ENCODE peak calls at places on chromosomes 2 and 18, in ten cellular contexts. A, G, S, J, Z, F, P, T, O and L are unnamed samples.

GRCh38 chr2:21256006-21256405 is 132.2 kb downstream of the TDRD15 start:
- DNase-seq in A (peak), G (no peak), S (peak), J (no peak), Z (peak), F (no peak), P (peak), T (no peak), O (peak), L (no peak)

GRCh38 chr2:10169581-10169980 is 47.0 kb downstream of the RRM2 start:
- DNase-seq in A (no peak), G (no peak), S (no peak), J (no peak), Z (no peak), F (no peak), P (peak), T (peak), O (no peak), L (no peak)

GRCh38 chr2:100036793-100037192 is 105.6 kb downstream of the AFF3 start:
- DNase-seq in A (no peak), G (no peak), S (no peak), J (no peak), Z (no peak), F (no peak), P (no peak), T (no peak), O (no peak), L (no peak)

GRCh38 chr2:74199871-74200305 is 1.5 kb downstream of the MTHFD2 start:
- DNase-seq in A (no peak), G (no peak), S (no peak), J (no peak), Z (no peak), F (no peak), P (no peak), T (no peak), O (no peak), L (no peak)

GRCh38 chr18:657311-657997 is at the start of gene TYMS:
- DNase-seq in A (peak), G (peak), S (peak), J (peak), Z (no peak), F (peak), P (peak), T (peak), O (peak), L (no peak)

GRCh38 chr2:13919981-13920382 is 712.5 kb upstream of the LRATD1 start:
- DNase-seq in A (no peak), G (no peak), S (no peak), J (no peak), Z (no peak), F (peak), P (no peak), T (no peak), O (no peak), L (no peak)

GRCh38 chr18:74457743-74458465 is 796 bp upstream of the DIPK1C start:
- DNase-seq in A (no peak), G (no peak), S (no peak), J (peak), Z (no peak), F (no peak), P (no peak), T (peak), O (no peak), L (no peak)

GRCh38 chr2:193561054-193561453 is 1366.3 kb upstream of the TMEFF2 start:
- DNase-seq in A (no peak), G (no peak), S (no peak), J (no peak), Z (no peak), F (no peak), P (no peak), T (no peak), O (peak), L (no peak)

GRCh38 chr2:223100061-223100511 is 48.1 kb downstream of the KCNE4 start:
- DNase-seq in A (peak), G (peak), S (no peak), J (peak), Z (peak), F (peak), P (no peak), T (peak), O (no peak), L (no peak)

GRCh38 chr2:16454621-16455020 is 211.0 kb downstream of the CYRIA start:
- DNase-seq in A (no peak), G (no peak), S (no peak), J (no peak), Z (no peak), F (no peak), P (no peak), T (no peak), O (no peak), L (no peak)

GRCh38 chr2:177668617-177669016 is 276.0 kb downstream of the AGPS start:
- DNase-seq in A (no peak), G (no peak), S (no peak), J (no peak), Z (no peak), F (no peak), P (no peak), T (no peak), O (no peak), L (no peak)

GRCh38 chr2:170091461-170091860 is 86.5 kb upstream of the MYO3B start:
- DNase-seq in A (no peak), G (no peak), S (no peak), J (no peak), Z (no peak), F (no peak), P (no peak), T (no peak), O (no peak), L (no peak)

GRCh38 chr2:238948765-238949641 is 101.1 kb downstream of the TWIST2 start:
- DNase-seq in A (no peak), G (no peak), S (no peak), J (no peak), Z (no peak), F (peak), P (no peak), T (no peak), O (no peak), L (peak)

GRCh38 chr18:61992285-61992684 is 99.5 kb upstream of the RNF152 start:
- DNase-seq in A (no peak), G (no peak), S (no peak), J (no peak), Z (no peak), F (peak), P (peak), T (no peak), O (no peak), L (no peak)

GRCh38 chr18:72772916-72773315 is 94.9 kb downstream of the NETO1 start:
- DNase-seq in A (no peak), G (no peak), S (no peak), J (no peak), Z (no peak), F (no peak), P (peak), T (no peak), O (no peak), L (no peak)

DNA sequence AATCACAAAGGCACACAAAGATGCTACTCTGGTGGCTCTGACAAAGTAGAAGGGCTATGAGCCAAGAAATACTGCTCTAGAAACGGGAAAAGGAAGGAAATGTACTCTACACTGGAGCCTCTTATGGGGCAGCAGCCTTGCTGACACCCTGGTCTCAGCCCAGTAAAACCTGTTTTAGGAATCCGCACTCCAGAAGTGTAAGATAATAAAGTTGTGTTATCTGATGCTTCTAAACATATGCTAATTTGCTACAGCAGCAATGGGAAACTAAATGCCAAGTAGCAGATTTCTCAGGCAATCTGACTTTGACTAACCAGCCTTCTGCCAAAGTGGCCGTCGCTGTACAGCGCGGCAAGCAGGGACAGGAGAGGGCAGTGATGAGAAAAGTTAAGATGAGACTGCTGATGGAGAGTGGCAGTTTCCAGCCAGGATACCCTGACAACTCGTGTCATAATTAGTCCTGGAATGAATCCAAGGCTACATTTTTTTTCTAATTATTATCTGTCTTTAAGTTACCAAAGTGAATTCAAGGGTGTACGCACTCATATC is 99.0 kb downstream of the NETO1 start:
- DNase-seq in A (no peak), G (no peak), S (no peak), J (no peak), Z (no peak), F (no peak), P (no peak), T (no peak), O (no peak), L (no peak)
- TF ChIP-seq CTCF in A (no peak), G (no peak), S (no peak), J (no peak), Z (no peak), F (no peak), P (no peak), T (no peak), O (no peak), L (no peak)

DNA sequence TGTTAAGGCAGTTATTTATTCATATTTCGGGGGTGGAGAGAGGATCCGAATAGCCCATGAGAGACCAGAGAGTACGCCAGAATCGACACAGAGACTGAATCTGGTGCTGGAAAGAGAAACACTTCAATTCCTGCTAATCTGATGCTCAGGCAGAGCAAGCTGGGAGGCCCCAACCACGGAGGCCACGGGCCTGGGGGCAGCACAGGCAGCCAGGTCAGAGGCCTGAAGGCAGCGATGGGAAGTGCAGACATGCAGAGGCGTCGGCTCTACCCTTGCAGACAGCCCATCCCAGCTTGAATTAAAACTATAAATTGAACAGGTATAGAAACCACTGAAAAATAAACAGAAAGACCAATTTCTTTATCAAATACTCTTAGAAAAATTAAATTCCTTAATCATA is 50.6 kb downstream of the PXDN start:
- DNase-seq in A (no peak), G (no peak), S (no peak), J (no peak), Z (no peak), F (no peak), P (no peak), T (no peak), O (no peak), L (no peak)
- TF ChIP-seq CTCF in A (no peak), G (no peak), S (no peak), J (no peak), Z (no peak), F (no peak), P (no peak), T (no peak), O (no peak), L (no peak)

DNA sequence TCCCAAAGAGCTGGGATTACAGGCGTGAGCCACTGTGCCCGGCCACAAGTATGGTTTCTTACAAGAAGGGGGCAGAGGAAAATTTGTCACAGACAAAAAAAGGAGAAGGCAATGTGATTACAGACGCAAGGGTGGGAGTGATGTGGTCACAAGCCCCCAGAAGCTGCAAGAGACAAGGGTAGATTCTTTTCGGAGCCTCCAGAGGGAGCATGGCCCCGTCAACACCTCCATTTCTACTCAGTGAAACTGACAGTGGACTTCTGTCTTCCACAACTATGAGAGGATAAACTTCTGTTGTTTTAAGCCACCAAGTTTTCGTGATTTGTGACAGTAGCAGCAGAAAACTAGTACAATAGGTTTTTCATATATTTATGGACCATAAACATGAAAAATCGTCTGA is 2.1 kb upstream of the TCF7L1 start:
- DNase-seq in A (no peak), G (no peak), S (no peak), J (no peak), Z (no peak), F (no peak), P (peak), T (no peak), O (peak), L (no peak)
- TF ChIP-seq CTCF in A (peak), G (peak), S (peak), J (peak), Z (peak), F (peak), P (no peak), T (peak), O (no peak), L (no peak)

DNA sequence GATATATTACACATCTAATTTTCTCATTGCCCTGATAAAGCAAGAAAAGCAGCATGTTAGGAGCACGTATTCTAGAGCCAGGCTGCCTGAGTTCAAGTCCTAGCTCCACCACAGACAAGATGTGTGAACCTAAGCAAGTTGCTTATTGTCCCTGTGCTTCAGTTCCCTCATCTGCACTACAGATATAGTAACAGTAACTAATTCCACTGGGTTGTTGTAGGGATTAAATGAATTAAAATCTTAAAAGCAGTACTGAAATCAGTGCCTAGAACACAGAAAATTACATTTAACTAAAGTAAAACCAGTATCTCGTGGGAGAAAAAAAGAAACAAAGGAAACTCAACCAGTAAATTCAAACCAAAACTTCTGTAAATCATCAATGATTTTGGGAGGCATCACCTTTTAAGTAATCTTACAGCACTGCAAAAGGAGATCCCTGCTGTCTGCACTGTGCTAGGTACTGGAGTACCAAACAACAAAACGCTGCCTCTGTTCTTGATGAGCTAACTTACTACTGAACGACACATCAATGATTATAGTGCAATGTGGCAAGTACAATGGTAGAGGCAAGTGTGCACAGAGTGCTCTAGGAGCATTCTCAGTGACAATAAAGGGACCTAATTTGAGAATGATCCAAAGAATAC is 7.9 kb downstream of the MAP3K2 start:
- DNase-seq in A (no peak), G (no peak), S (no peak), J (no peak), Z (no peak), F (no peak), P (no peak), T (no peak), O (no peak), L (no peak)
- TF ChIP-seq CTCF in A (no peak), G (no peak), S (no peak), J (no peak), Z (no peak), F (no peak), P (no peak), T (no peak), O (no peak), L (no peak)